ENCODE peak calls at places on chromosome 14, in eight cellular contexts. One of them, this sample, is unnamed.

GRCh38 chr14:75562494-75562893 is 15.9 kb upstream of the FLVCR2 start:
- DNase-seq in esophagus muscularis mucosa: no peak
- DNase-seq in A549: no peak
- DNase-seq in endothelial cell of umbilical vein: no peak
- DNase-seq in astrocyte of the spinal cord: no peak
- DNase-seq in uterus: no peak
- DNase-seq in naive thymus-derived CD4-positive, alpha-beta T cell: no peak
- DNase-seq in IMR-90: no peak
- DNase-seq in this sample: no peak

GRCh38 chr14:93975791-93976476 is 436 bp downstream of the ASB2 start:
- DNase-seq in esophagus muscularis mucosa: no peak
- DNase-seq in A549: no peak
- DNase-seq in endothelial cell of umbilical vein: no peak
- DNase-seq in astrocyte of the spinal cord: no peak
- DNase-seq in uterus: no peak
- DNase-seq in naive thymus-derived CD4-positive, alpha-beta T cell: no peak
- DNase-seq in IMR-90: no peak
- DNase-seq in this sample: no peak

GRCh38 chr14:69631509-69631908 is 20.1 kb downstream of the SUSD6 start:
- DNase-seq in esophagus muscularis mucosa: no peak
- DNase-seq in A549: no peak
- DNase-seq in endothelial cell of umbilical vein: no peak
- DNase-seq in astrocyte of the spinal cord: peak
- DNase-seq in uterus: no peak
- DNase-seq in naive thymus-derived CD4-positive, alpha-beta T cell: no peak
- DNase-seq in IMR-90: peak
- DNase-seq in this sample: no peak

GRCh38 chr14:73465833-73466532 is 7.6 kb upstream of the NUMB start:
- DNase-seq in esophagus muscularis mucosa: no peak
- DNase-seq in A549: no peak
- DNase-seq in endothelial cell of umbilical vein: peak
- DNase-seq in astrocyte of the spinal cord: no peak
- DNase-seq in uterus: no peak
- DNase-seq in naive thymus-derived CD4-positive, alpha-beta T cell: no peak
- DNase-seq in IMR-90: peak
- DNase-seq in this sample: no peak

GRCh38 chr14:88492272-88493089 is 62.3 kb downstream of the PTPN21 start:
- DNase-seq in esophagus muscularis mucosa: peak
- DNase-seq in A549: peak
- DNase-seq in endothelial cell of umbilical vein: peak
- DNase-seq in astrocyte of the spinal cord: peak
- DNase-seq in uterus: peak
- DNase-seq in naive thymus-derived CD4-positive, alpha-beta T cell: peak
- DNase-seq in IMR-90: peak
- DNase-seq in this sample: peak

GRCh38 chr14:101879212-101880015 is 85.0 kb upstream of the DYNC1H1 start:
- DNase-seq in esophagus muscularis mucosa: no peak
- DNase-seq in A549: no peak
- DNase-seq in endothelial cell of umbilical vein: no peak
- DNase-seq in astrocyte of the spinal cord: no peak
- DNase-seq in uterus: no peak
- DNase-seq in naive thymus-derived CD4-positive, alpha-beta T cell: no peak
- DNase-seq in IMR-90: no peak
- DNase-seq in this sample: no peak

GRCh38 chr14:21703357-21704339 is 30.0 kb upstream of the OR4E1 start:
- DNase-seq in esophagus muscularis mucosa: no peak
- DNase-seq in A549: no peak
- DNase-seq in endothelial cell of umbilical vein: no peak
- DNase-seq in astrocyte of the spinal cord: no peak
- DNase-seq in uterus: no peak
- DNase-seq in naive thymus-derived CD4-positive, alpha-beta T cell: no peak
- DNase-seq in IMR-90: no peak
- DNase-seq in this sample: no peak

GRCh38 chr14:32054536-32054935 is 22.6 kb upstream of the ARHGAP5 start:
- DNase-seq in esophagus muscularis mucosa: no peak
- DNase-seq in A549: no peak
- DNase-seq in endothelial cell of umbilical vein: no peak
- DNase-seq in astrocyte of the spinal cord: no peak
- DNase-seq in uterus: no peak
- DNase-seq in naive thymus-derived CD4-positive, alpha-beta T cell: no peak
- DNase-seq in IMR-90: no peak
- DNase-seq in this sample: no peak

GRCh38 chr14:85214471-85214870 is 315.5 kb upstream of the FLRT2 start:
- DNase-seq in esophagus muscularis mucosa: no peak
- DNase-seq in A549: no peak
- DNase-seq in endothelial cell of umbilical vein: no peak
- DNase-seq in astrocyte of the spinal cord: peak
- DNase-seq in uterus: no peak
- DNase-seq in naive thymus-derived CD4-positive, alpha-beta T cell: no peak
- DNase-seq in IMR-90: peak
- DNase-seq in this sample: no peak

GRCh38 chr14:61151276-61151675 is 129.9 kb downstream of the TMEM30B start:
- DNase-seq in esophagus muscularis mucosa: peak
- DNase-seq in A549: no peak
- DNase-seq in endothelial cell of umbilical vein: no peak
- DNase-seq in astrocyte of the spinal cord: no peak
- DNase-seq in uterus: no peak
- DNase-seq in naive thymus-derived CD4-positive, alpha-beta T cell: no peak
- DNase-seq in IMR-90: peak
- DNase-seq in this sample: no peak

GRCh38 chr14:75689012-75689411 is 28.0 kb downstream of the TTLL5 start:
- DNase-seq in esophagus muscularis mucosa: no peak
- DNase-seq in A549: no peak
- DNase-seq in endothelial cell of umbilical vein: no peak
- DNase-seq in astrocyte of the spinal cord: peak
- DNase-seq in uterus: no peak
- DNase-seq in naive thymus-derived CD4-positive, alpha-beta T cell: no peak
- DNase-seq in IMR-90: peak
- DNase-seq in this sample: no peak

GRCh38 chr14:59510957-59511356 is 26.6 kb downstream of the JKAMP start:
- DNase-seq in esophagus muscularis mucosa: no peak
- DNase-seq in A549: no peak
- DNase-seq in endothelial cell of umbilical vein: no peak
- DNase-seq in astrocyte of the spinal cord: no peak
- DNase-seq in uterus: no peak
- DNase-seq in naive thymus-derived CD4-positive, alpha-beta T cell: no peak
- DNase-seq in IMR-90: no peak
- DNase-seq in this sample: no peak

GRCh38 chr14:64761441-64762043 is 57.3 kb downstream of the PLEKHG3 start:
- DNase-seq in esophagus muscularis mucosa: no peak
- DNase-seq in A549: peak
- DNase-seq in endothelial cell of umbilical vein: no peak
- DNase-seq in astrocyte of the spinal cord: peak
- DNase-seq in uterus: peak
- DNase-seq in naive thymus-derived CD4-positive, alpha-beta T cell: no peak
- DNase-seq in IMR-90: peak
- DNase-seq in this sample: no peak

GRCh38 chr14:68249534-68250517 is 430.2 kb downstream of the RAD51B start:
- DNase-seq in esophagus muscularis mucosa: no peak
- DNase-seq in A549: no peak
- DNase-seq in endothelial cell of umbilical vein: peak
- DNase-seq in astrocyte of the spinal cord: peak
- DNase-seq in uterus: no peak
- DNase-seq in naive thymus-derived CD4-positive, alpha-beta T cell: no peak
- DNase-seq in IMR-90: peak
- DNase-seq in this sample: no peak

GRCh38 chr14:105622329-105622955 is 96.1 kb downstream of the TMEM121 start:
- DNase-seq in esophagus muscularis mucosa: no peak
- DNase-seq in A549: no peak
- DNase-seq in endothelial cell of umbilical vein: no peak
- DNase-seq in astrocyte of the spinal cord: no peak
- DNase-seq in uterus: no peak
- DNase-seq in naive thymus-derived CD4-positive, alpha-beta T cell: no peak
- DNase-seq in IMR-90: no peak
- DNase-seq in this sample: no peak

GRCh38 chr14:33014710-33015109 is 76.0 kb downstream of the NPAS3 start:
- DNase-seq in esophagus muscularis mucosa: no peak
- DNase-seq in A549: no peak
- DNase-seq in endothelial cell of umbilical vein: no peak
- DNase-seq in astrocyte of the spinal cord: no peak
- DNase-seq in uterus: no peak
- DNase-seq in naive thymus-derived CD4-positive, alpha-beta T cell: no peak
- DNase-seq in IMR-90: no peak
- DNase-seq in this sample: no peak

GRCh38 chr14:69819607-69820006 is 22.6 kb upstream of the SLC10A1 start:
- DNase-seq in esophagus muscularis mucosa: no peak
- DNase-seq in A549: no peak
- DNase-seq in endothelial cell of umbilical vein: no peak
- DNase-seq in astrocyte of the spinal cord: no peak
- DNase-seq in uterus: no peak
- DNase-seq in naive thymus-derived CD4-positive, alpha-beta T cell: no peak
- DNase-seq in IMR-90: no peak
- DNase-seq in this sample: no peak

GRCh38 chr14:100434911-100435455 is 111.8 kb downstream of the SLC25A47 start:
- DNase-seq in esophagus muscularis mucosa: no peak
- DNase-seq in A549: no peak
- DNase-seq in endothelial cell of umbilical vein: no peak
- DNase-seq in astrocyte of the spinal cord: no peak
- DNase-seq in uterus: no peak
- DNase-seq in naive thymus-derived CD4-positive, alpha-beta T cell: no peak
- DNase-seq in IMR-90: no peak
- DNase-seq in this sample: no peak

GRCh38 chr14:55339770-55340169 is 68.5 kb downstream of the FBXO34 start:
- DNase-seq in esophagus muscularis mucosa: no peak
- DNase-seq in A549: no peak
- DNase-seq in endothelial cell of umbilical vein: no peak
- DNase-seq in astrocyte of the spinal cord: no peak
- DNase-seq in uterus: no peak
- DNase-seq in naive thymus-derived CD4-positive, alpha-beta T cell: no peak
- DNase-seq in IMR-90: peak
- DNase-seq in this sample: no peak

GRCh38 chr14:100845341-100845740 is 19.4 kb downstream of the MEG3 start:
- DNase-seq in esophagus muscularis mucosa: no peak
- DNase-seq in A549: no peak
- DNase-seq in endothelial cell of umbilical vein: no peak
- DNase-seq in astrocyte of the spinal cord: no peak
- DNase-seq in uterus: no peak
- DNase-seq in naive thymus-derived CD4-positive, alpha-beta T cell: no peak
- DNase-seq in IMR-90: no peak
- DNase-seq in this sample: no peak

GRCh38 chr14:99234982-99235491 is 37.0 kb downstream of the BCL11B start:
- DNase-seq in esophagus muscularis mucosa: no peak
- DNase-seq in A549: no peak
- DNase-seq in endothelial cell of umbilical vein: no peak
- DNase-seq in astrocyte of the spinal cord: no peak
- DNase-seq in uterus: no peak
- DNase-seq in naive thymus-derived CD4-positive, alpha-beta T cell: peak
- DNase-seq in IMR-90: no peak
- DNase-seq in this sample: no peak
- H3K4me3 ChIP-seq in esophagus muscularis mucosa: no peak
- H3K4me3 ChIP-seq in A549: no peak
- H3K4me3 ChIP-seq in endothelial cell of umbilical vein: no peak
- H3K4me3 ChIP-seq in astrocyte of the spinal cord: no peak
- H3K4me3 ChIP-seq in uterus: no peak
- H3K4me3 ChIP-seq in naive thymus-derived CD4-positive, alpha-beta T cell: peak
- H3K4me3 ChIP-seq in IMR-90: no peak
- H3K4me3 ChIP-seq in this sample: no peak

GRCh38 chr14:77307099-77307496 is 13.6 kb downstream of the POMT2 start:
- DNase-seq in esophagus muscularis mucosa: no peak
- DNase-seq in A549: no peak
- DNase-seq in endothelial cell of umbilical vein: peak
- DNase-seq in astrocyte of the spinal cord: peak
- DNase-seq in uterus: no peak
- DNase-seq in naive thymus-derived CD4-positive, alpha-beta T cell: no peak
- DNase-seq in IMR-90: peak
- DNase-seq in this sample: no peak
- H3K4me3 ChIP-seq in esophagus muscularis mucosa: no peak
- H3K4me3 ChIP-seq in A549: no peak
- H3K4me3 ChIP-seq in endothelial cell of umbilical vein: no peak
- H3K4me3 ChIP-seq in astrocyte of the spinal cord: no peak
- H3K4me3 ChIP-seq in uterus: no peak
- H3K4me3 ChIP-seq in naive thymus-derived CD4-positive, alpha-beta T cell: no peak
- H3K4me3 ChIP-seq in IMR-90: no peak
- H3K4me3 ChIP-seq in this sample: no peak

GRCh38 chr14:49897414-49897813 is 4.5 kb downstream of the ARF6 start:
- DNase-seq in esophagus muscularis mucosa: no peak
- DNase-seq in A549: no peak
- DNase-seq in endothelial cell of umbilical vein: no peak
- DNase-seq in astrocyte of the spinal cord: no peak
- DNase-seq in uterus: no peak
- DNase-seq in naive thymus-derived CD4-positive, alpha-beta T cell: no peak
- DNase-seq in IMR-90: no peak
- DNase-seq in this sample: no peak
- H3K4me3 ChIP-seq in esophagus muscularis mucosa: no peak
- H3K4me3 ChIP-seq in A549: peak
- H3K4me3 ChIP-seq in endothelial cell of umbilical vein: no peak
- H3K4me3 ChIP-seq in astrocyte of the spinal cord: peak
- H3K4me3 ChIP-seq in uterus: no peak
- H3K4me3 ChIP-seq in naive thymus-derived CD4-positive, alpha-beta T cell: peak
- H3K4me3 ChIP-seq in IMR-90: no peak
- H3K4me3 ChIP-seq in this sample: no peak

GRCh38 chr14:34122650-34123049 is 171.8 kb upstream of the EGLN3 start:
- DNase-seq in esophagus muscularis mucosa: no peak
- DNase-seq in A549: no peak
- DNase-seq in endothelial cell of umbilical vein: no peak
- DNase-seq in astrocyte of the spinal cord: no peak
- DNase-seq in uterus: no peak
- DNase-seq in naive thymus-derived CD4-positive, alpha-beta T cell: no peak
- DNase-seq in IMR-90: no peak
- DNase-seq in this sample: no peak
- H3K4me3 ChIP-seq in esophagus muscularis mucosa: no peak
- H3K4me3 ChIP-seq in A549: no peak
- H3K4me3 ChIP-seq in endothelial cell of umbilical vein: no peak
- H3K4me3 ChIP-seq in astrocyte of the spinal cord: no peak
- H3K4me3 ChIP-seq in uterus: no peak
- H3K4me3 ChIP-seq in naive thymus-derived CD4-positive, alpha-beta T cell: no peak
- H3K4me3 ChIP-seq in IMR-90: no peak
- H3K4me3 ChIP-seq in this sample: no peak

GRCh38 chr14:53955671-53956426 is 776 bp downstream of the BMP4 start:
- DNase-seq in esophagus muscularis mucosa: no peak
- DNase-seq in A549: no peak
- DNase-seq in endothelial cell of umbilical vein: peak
- DNase-seq in astrocyte of the spinal cord: peak
- DNase-seq in uterus: peak
- DNase-seq in naive thymus-derived CD4-positive, alpha-beta T cell: no peak
- DNase-seq in IMR-90: no peak
- DNase-seq in this sample: no peak
- H3K4me3 ChIP-seq in esophagus muscularis mucosa: peak
- H3K4me3 ChIP-seq in A549: peak
- H3K4me3 ChIP-seq in endothelial cell of umbilical vein: peak
- H3K4me3 ChIP-seq in astrocyte of the spinal cord: peak
- H3K4me3 ChIP-seq in uterus: peak
- H3K4me3 ChIP-seq in naive thymus-derived CD4-positive, alpha-beta T cell: peak
- H3K4me3 ChIP-seq in IMR-90: peak
- H3K4me3 ChIP-seq in this sample: peak

This sample was measured in Jurkat, Clone E6-1.